ENCODE peak calls at places on chromosomes 2 and 18, in six cellular contexts. K is tibial artery, S is ELF-1, G is T-cell, D is DND-41, O is nephron progenitor cell. C is an unnamed sample.

GRCh38 chr18:39199231-39199855 is 1633.7 kb upstream of the CELF4 start:
- DNase-seq in D (no peak), G (no peak), K (no peak), O (no peak), S (no peak), C (no peak)

GRCh38 chr2:221124542-221125235 is 447.4 kb downstream of the EPHA4 start:
- DNase-seq in G (no peak), O (peak), S (peak), D (no peak), K (no peak), C (peak)

GRCh38 chr2:188369365-188369764 is 77.7 kb downstream of the GULP1 start:
- DNase-seq in O (peak), D (no peak), S (peak), K (no peak), G (no peak), C (peak)

GRCh38 chr2:68045337-68045736 is 17.5 kb downstream of the C1D start:
- DNase-seq in D (no peak), G (no peak), S (no peak), O (no peak), K (no peak), C (no peak)

GRCh38 chr2:238727585-238728321 is 120.1 kb upstream of the TWIST2 start:
- DNase-seq in D (no peak), G (no peak), S (no peak), K (peak), O (no peak), C (no peak)

GRCh38 chr18:78792094-78792493 is 187.5 kb upstream of the SALL3 start:
- DNase-seq in S (no peak), O (no peak), D (no peak), K (no peak), G (no peak), C (no peak)

GRCh38 chr2:64391940-64392339 is 62.0 kb upstream of the LGALSL start:
- DNase-seq in G (no peak), S (no peak), K (no peak), O (no peak), D (no peak), C (no peak)

GRCh38 chr2:239778042-239778811 is 246.9 kb downstream of the NDUFA10 start:
- DNase-seq in S (peak), D (no peak), O (no peak), G (no peak), K (peak), C (no peak)

GRCh38 chr2:117972466-117973123 is 41.3 kb downstream of the CCDC93 start:
- DNase-seq in O (no peak), K (no peak), S (no peak), D (no peak), G (no peak), C (no peak)

GRCh38 chr2:23425886-23426283 is 40.9 kb downstream of the KLHL29 start:
- DNase-seq in D (no peak), S (peak), K (no peak), O (no peak), G (no peak), C (no peak)

GRCh38 chr18:45168883-45169585 is 446.2 kb upstream of the SLC14A2 start:
- DNase-seq in D (no peak), G (no peak), O (no peak), K (peak), S (no peak), C (peak)

GRCh38 chr2:2057125-2057721 is 273.9 kb downstream of the MYT1L start:
- DNase-seq in O (no peak), G (peak), D (peak), K (peak), S (peak), C (no peak)

GRCh38 chr2:12715878-12716249 is 872 bp upstream of the TRIB2 start:
- DNase-seq in S (peak), D (peak), O (peak), K (peak), G (peak), C (no peak)

GRCh38 chr2:205975082-205975949 is 110.7 kb downstream of the INO80D start:
- DNase-seq in O (no peak), D (no peak), S (no peak), K (no peak), G (no peak), C (peak)

GRCh38 chr2:75710220-75710576 is 517 bp downstream of the GCFC2 start:
- DNase-seq in S (no peak), O (no peak), K (no peak), G (no peak), D (no peak), C (no peak)

GRCh38 chr2:46776687-46777327 is 138.8 kb downstream of the MCFD2 start:
- DNase-seq in S (no peak), D (peak), K (peak), O (peak), G (no peak), C (no peak)

GRCh38 chr2:31122133-31122532 is 16.1 kb downstream of the GALNT14 start:
- DNase-seq in D (no peak), S (no peak), K (no peak), G (no peak), O (no peak), C (no peak)

GRCh38 chr18:50847192-50847591 is 27.4 kb upstream of the MRO start:
- DNase-seq in S (no peak), K (no peak), O (no peak), G (no peak), D (no peak), C (no peak)

GRCh38 chr2:95670167-95670566 is 78.4 kb downstream of the TRIM43 start:
- DNase-seq in K (no peak), G (no peak), D (no peak), S (no peak), O (no peak), C (no peak)

GRCh38 chr2:101533611-101534601 is 59.0 kb upstream of the RFX8 start:
- DNase-seq in O (no peak), D (no peak), S (peak), K (no peak), G (no peak), C (no peak)

GRCh38 chr2:234032301-234032856 is 18.1 kb upstream of the SPP2 start:
- DNase-seq in S (no peak), G (peak), D (no peak), O (no peak), K (no peak), C (peak)

GRCh38 chr2:138716183-138716582 is 64.0 kb downstream of the NXPH2 start:
- DNase-seq in S (no peak), O (no peak), K (no peak), G (no peak), D (no peak), C (no peak)

GRCh38 chr2:235343869-235344268 is 150.0 kb upstream of the AGAP1 start:
- DNase-seq in O (no peak), G (no peak), K (no peak), D (no peak), S (no peak), C (no peak)

GRCh38 chr2:127607399-127607908 is 38.5 kb upstream of the GPR17 start:
- DNase-seq in D (peak), O (no peak), G (no peak), S (no peak), K (no peak), C (no peak)

GRCh38 chr2:218859556-218859993 is at the start of gene WNT6:
- DNase-seq in K (no peak), S (no peak), O (peak), D (no peak), G (peak), C (no peak)

GRCh38 chr2:85747441-85747840 is 6.3 kb upstream of the ATOH8 start:
- DNase-seq in O (no peak), K (no peak), G (no peak), D (no peak), S (no peak), C (no peak)

GRCh38 chr18:48795696-48796095 is 155.1 kb downstream of the SMAD7 start:
- DNase-seq in S (no peak), D (no peak), K (peak), G (no peak), O (no peak), C (no peak)

GRCh38 chr2:145652992-145653545 is 1133.2 kb upstream of the ZEB2 start:
- DNase-seq in O (no peak), G (no peak), K (no peak), D (no peak), S (no peak), C (peak)

GRCh38 chr2:134189009-134189717 is 64.7 kb upstream of the MGAT5 start:
- DNase-seq in D (no peak), S (no peak), G (no peak), O (no peak), K (no peak), C (peak)

GRCh38 chr2:239098288-239098970 is 250.5 kb downstream of the TWIST2 start:
- DNase-seq in D (no peak), S (no peak), G (no peak), O (no peak), K (no peak), C (peak)

GRCh38 chr18:10195529-10195928 is 258.9 kb upstream of the APCDD1 start:
- DNase-seq in D (no peak), G (no peak), O (no peak), K (no peak), S (no peak), C (no peak)

GRCh38 chr2:64049633-64050220 is 30.5 kb upstream of the VPS54 start:
- DNase-seq in S (peak), K (peak), O (peak), G (peak), D (peak), C (no peak)

GRCh38 chr2:237996041-237996593 is 29.3 kb downstream of the UBE2F start:
- DNase-seq in D (no peak), G (no peak), S (no peak), K (no peak), O (no peak), C (no peak)

GRCh38 chr2:55743583-55743982 is 49.9 kb upstream of the PNPT1 start:
- DNase-seq in S (no peak), O (no peak), D (no peak), G (no peak), K (no peak), C (peak)

GRCh38 chr2:205386109-205386508 is 296.2 kb upstream of the NRP2 start:
- DNase-seq in O (no peak), G (no peak), D (no peak), K (no peak), S (no peak), C (no peak)

GRCh38 chr2:29009711-29010677 is 28.9 kb downstream of the TOGARAM2 start:
- DNase-seq in D (peak), G (peak), K (no peak), O (no peak), S (no peak), C (no peak)

GRCh38 chr2:234002281-234002680 is 48.2 kb upstream of the SPP2 start:
- DNase-seq in D (no peak), G (no peak), O (no peak), S (no peak), K (no peak), C (no peak)

GRCh38 chr2:225032249-225032648 is 10.0 kb downstream of the DOCK10 start:
- DNase-seq in O (no peak), D (no peak), S (no peak), K (no peak), G (no peak), C (no peak)

GRCh38 chr2:41920812-41921211 is 127.0 kb upstream of the PKDCC start:
- DNase-seq in O (no peak), G (no peak), D (no peak), K (no peak), S (no peak), C (no peak)

C was measured in epithelial cell of prostate.